ENCODE peak calls at places on chromosomes 5 and 9, in five cellular contexts. O is GOT3, T is HEK293T, B is dorsolateral prefrontal cortex, W is amniotic stem cell. J is an unnamed sample.

GRCh38 chr9:129501771-129502324 is 119.1 kb downstream of the C9orf50 start:
- DNase-seq in B (no peak), O (no peak), W (no peak), T (no peak), J (no peak)

GRCh38 chr5:102421647-102422046 is 77.2 kb downstream of the SLCO6A1 start:
- DNase-seq in B (no peak), W (no peak), O (no peak), T (no peak), J (no peak)

GRCh38 chr5:151351675-151352074 is 4.3 kb upstream of the SLC36A2 start:
- DNase-seq in W (no peak), O (no peak), T (no peak), B (no peak), J (no peak)

GRCh38 chr5:9197881-9198260 is 348.0 kb downstream of the SEMA5A start:
- DNase-seq in O (no peak), B (no peak), W (no peak), T (no peak), J (no peak)

GRCh38 chr9:113619156-113619861 is 155.8 kb downstream of the RGS3 start:
- DNase-seq in B (no peak), T (no peak), W (no peak), O (no peak), J (no peak)

GRCh38 chr5:17225551-17225950 is 8.1 kb downstream of the BASP1 start:
- DNase-seq in T (no peak), W (no peak), B (no peak), O (no peak), J (no peak)

GRCh38 chr5:556909-557441 is 32.7 kb upstream of the SLC9A3 start:
- DNase-seq in O (no peak), B (no peak), W (no peak), T (no peak), J (no peak)

GRCh38 chr9:117622347-117622746 is 81.9 kb upstream of the TLR4 start:
- DNase-seq in W (no peak), B (no peak), T (no peak), O (no peak), J (no peak)

GRCh38 chr5:165630211-165630866 is 2124.9 kb downstream of the MAT2B start:
- DNase-seq in T (peak; percentile 61), B (no peak), O (no peak), W (no peak), J (peak; percentile 5)

GRCh38 chr5:22471154-22471553 is 382.0 kb downstream of the CDH12 start:
- DNase-seq in W (no peak), O (no peak), B (no peak), T (no peak), J (no peak)

GRCh38 chr9:2271426-2271825 is 256.3 kb downstream of the SMARCA2 start:
- DNase-seq in W (no peak), B (no peak), O (no peak), T (peak; percentile 6), J (no peak)

GRCh38 chr5:62596096-62596495 is 17.5 kb downstream of the LRRC70 start:
- DNase-seq in W (no peak), T (no peak), O (no peak), B (no peak), J (no peak)

GRCh38 chr5:136722581-136722980 is 357.2 kb upstream of the TRPC7 start:
- DNase-seq in B (no peak), T (no peak), W (no peak), O (no peak), J (no peak)

GRCh38 chr9:4295160-4295559 is 4.7 kb downstream of the GLIS3 start:
- DNase-seq in W (no peak), B (no peak), O (no peak), T (no peak), J (no peak)

GRCh38 chr9:124779368-124780059 is 2.6 kb downstream of the OLFML2A start:
- DNase-seq in B (peak; percentile 29), W (peak; percentile 49), T (no peak), O (no peak), J (no peak)

GRCh38 chr9:1875921-1876448 is 139.2 kb upstream of the SMARCA2 start:
- DNase-seq in B (no peak), W (no peak), O (no peak), T (no peak), J (no peak)

GRCh38 chr9:92208693-92209524 is 84.6 kb downstream of the IARS1 start:
- DNase-seq in O (no peak), T (no peak), B (no peak), W (no peak), J (no peak)

J was measured in hypothalamus.